ENCODE peak calls at places on chromosomes 16 and 17, in four cellular contexts. X is SK-N-SH, J is GM12878, Z is K562. R is an unnamed sample.

GRCh38 chr16:68481636-68482035 is 33.3 kb upstream of the SMPD3 start:
- DNase-seq in J (no peak), X (no peak), Z (no peak), R (no peak)

GRCh38 chr17:14427914-14428639 is 127.2 kb downstream of the HS3ST3B1 start:
- DNase-seq in J (peak), Z (no peak), X (no peak), R (no peak)

GRCh38 chr17:76132574-76133338 is 8.3 kb downstream of the FOXJ1 start:
- DNase-seq in J (no peak), X (no peak), Z (no peak), R (peak)

GRCh38 chr16:30953111-30953510 is 4.2 kb downstream of the ORAI3 start:
- DNase-seq in Z (no peak), X (no peak), J (no peak), R (no peak)

GRCh38 chr16:4994719-4995434 is 36.7 kb downstream of the SEC14L5 start:
- DNase-seq in J (no peak), Z (no peak), X (no peak), R (no peak)

GRCh38 chr16:75789237-75789636 is 62.9 kb upstream of the CPHXL start:
- DNase-seq in X (peak), J (no peak), Z (peak), R (no peak)

GRCh38 chr16:46648656-46649055 is 27.5 kb upstream of the SHCBP1 start:
- DNase-seq in Z (no peak), X (no peak), J (no peak), R (no peak)

GRCh38 chr16:84752600-84752999 is 52.8 kb downstream of the USP10 start:
- DNase-seq in X (no peak), J (no peak), Z (no peak), R (no peak)

GRCh38 chr17:40722146-40722720 is 18.7 kb upstream of the KRT24 start:
- DNase-seq in X (no peak), Z (no peak), J (no peak), R (no peak)

GRCh38 chr16:87380875-87381274 is 2.7 kb downstream of the FBXO31 start:
- DNase-seq in X (no peak), Z (peak), J (peak), R (no peak)

GRCh38 chr17:18025596-18026407 is 13.2 kb downstream of the ATPAF2 start:
- DNase-seq in J (no peak), Z (no peak), X (no peak), R (no peak)

GRCh38 chr16:13478991-13479390 is 441.0 kb upstream of the ERCC4 start:
- DNase-seq in Z (no peak), X (no peak), J (no peak), R (no peak)

GRCh38 chr16:3149630-3150345 is 15.0 kb downstream of the ZNF213 start:
- DNase-seq in Z (peak), J (no peak), X (peak), R (no peak)

GRCh38 chr17:57084361-57084801 is 665 bp upstream of the AKAP1 start:
- DNase-seq in X (no peak), Z (no peak), J (no peak), R (no peak)

GRCh38 chr16:24741862-24742261 is 12.4 kb downstream of the TNRC6A start:
- DNase-seq in Z (no peak), X (no peak), J (no peak), R (no peak)

GRCh38 chr17:78960945-78961344 is 18.8 kb downstream of the LGALS3BP start:
- DNase-seq in X (no peak), J (no peak), Z (no peak), R (no peak)

GRCh38 chr16:64089697-64090096 is 1032.2 kb downstream of the CDH11 start:
- DNase-seq in J (no peak), X (peak), Z (no peak), R (no peak)

GRCh38 chr16:55641430-55642056 is 14.2 kb upstream of the SLC6A2 start:
- DNase-seq in J (no peak), Z (no peak), X (no peak), R (no peak)

GRCh38 chr16:87582966-87583325 is 19.4 kb upstream of the JPH3 start:
- DNase-seq in J (no peak), X (no peak), Z (no peak), R (no peak)

GRCh38 chr17:36773039-36773438 is 164.2 kb upstream of the LHX1 start:
- DNase-seq in J (no peak), Z (no peak), X (no peak), R (no peak)

GRCh38 chr17:7177210-7177953 is 1.8 kb downstream of the ASGR1 start:
- DNase-seq in Z (peak), J (no peak), X (peak), R (no peak)

GRCh38 chr17:3719265-3719664 is 4.4 kb upstream of the HASPIN start:
- DNase-seq in J (no peak), X (no peak), Z (no peak), R (no peak)

GRCh38 chr17:19320876-19321275 is 41.6 kb downstream of the B9D1 start:
- DNase-seq in Z (no peak), J (no peak), X (no peak), R (no peak)

GRCh38 chr17:17778308-17779014 is 58.3 kb downstream of the SREBF1 start:
- DNase-seq in X (peak), J (no peak), Z (no peak), R (no peak)

GRCh38 chr17:7029659-7030058 is 6.2 kb upstream of the SLC16A13 start:
- DNase-seq in X (no peak), J (no peak), Z (no peak), R (no peak)

GRCh38 chr16:8372141-8372540 is 218.2 kb downstream of the TMEM114 start:
- DNase-seq in J (no peak), X (no peak), Z (peak), R (no peak)

GRCh38 chr16:87963400-87963799 is 12.2 kb downstream of the BANP start:
- DNase-seq in Z (no peak), J (no peak), X (no peak), R (no peak)

GRCh38 chr17:80960797-80961452 is 30.7 kb upstream of the CHMP6 start:
- DNase-seq in X (no peak), Z (no peak), J (no peak), R (no peak)

GRCh38 chr17:57372156-57372555 is 115.8 kb downstream of the MSI2 start:
- DNase-seq in X (no peak), J (no peak), Z (no peak), R (no peak)

GRCh38 chr17:82929011-82929622 is 89.3 kb upstream of the ZNF750 start:
- DNase-seq in J (no peak), X (no peak), Z (no peak), R (no peak)

GRCh38 chr17:73667184-73667959 is 23.1 kb upstream of the SDK2 start:
- DNase-seq in Z (no peak), J (no peak), X (peak), R (no peak)

GRCh38 chr16:65410801-65411200 is 288.9 kb upstream of the CDH11 start:
- DNase-seq in X (no peak), Z (no peak), J (no peak), R (no peak)

GRCh38 chr16:81786321-81786720 is 7.2 kb downstream of the PLCG2 start:
- DNase-seq in Z (no peak), J (no peak), X (no peak), R (no peak)

GRCh38 chr17:61460796-61461585 is 8.8 kb downstream of the TBX4 start:
- DNase-seq in X (no peak), J (no peak), Z (no peak), R (peak)

GRCh38 chr16:80570106-80570478 is 29.3 kb downstream of the DYNLRB2 start:
- DNase-seq in X (no peak), Z (no peak), J (no peak), R (no peak)

GRCh38 chr16:24609740-24610420 is 70.5 kb downstream of the RBBP6 start:
- DNase-seq in J (no peak), X (peak), Z (no peak), R (peak)

GRCh38 chr17:37828313-37829124 is 83.7 kb upstream of the HNF1B start:
- DNase-seq in X (no peak), Z (peak), J (no peak), R (no peak)

DNA sequence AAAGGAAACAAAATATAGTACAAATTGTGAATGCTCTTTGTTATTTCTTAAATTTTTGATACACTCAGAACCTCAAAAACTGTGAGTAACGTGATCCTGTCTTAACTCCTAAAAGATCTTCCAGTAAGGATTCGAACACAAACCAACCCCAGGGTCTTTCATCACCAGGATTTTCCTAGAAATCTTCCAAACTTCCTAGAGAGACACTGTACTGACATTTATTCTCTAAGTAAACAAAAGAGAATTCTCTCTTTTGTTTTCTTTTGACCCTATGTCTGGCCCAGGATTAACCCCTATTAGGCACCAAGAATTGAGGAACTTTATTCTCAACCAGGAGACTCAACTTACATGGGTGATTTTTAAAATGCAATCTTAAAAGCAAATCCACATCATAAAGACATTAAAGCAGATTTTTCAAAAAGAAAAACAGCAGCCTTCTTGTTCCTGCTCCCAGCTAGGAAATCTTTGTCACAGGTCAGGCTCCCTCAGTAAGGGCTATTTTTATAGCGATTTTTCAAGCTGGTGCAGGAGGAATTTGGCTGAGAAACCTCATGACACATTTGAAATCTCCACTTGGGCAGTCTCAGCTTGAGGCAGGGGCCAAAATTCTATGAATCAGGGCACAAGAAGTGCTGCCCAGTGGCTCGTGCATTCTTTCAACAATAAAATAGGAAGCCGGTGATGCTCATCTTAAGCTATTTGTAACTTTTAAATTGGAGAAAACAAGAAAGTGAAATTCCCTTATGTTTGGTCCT is 6.2 kb upstream of the SMG1 start:
- DNase-seq in Z (no peak), X (no peak), J (no peak), R (no peak)
- TF ChIP-seq NRF1 in Z (no peak), X (no peak), J (no peak), R (no peak)

DNA sequence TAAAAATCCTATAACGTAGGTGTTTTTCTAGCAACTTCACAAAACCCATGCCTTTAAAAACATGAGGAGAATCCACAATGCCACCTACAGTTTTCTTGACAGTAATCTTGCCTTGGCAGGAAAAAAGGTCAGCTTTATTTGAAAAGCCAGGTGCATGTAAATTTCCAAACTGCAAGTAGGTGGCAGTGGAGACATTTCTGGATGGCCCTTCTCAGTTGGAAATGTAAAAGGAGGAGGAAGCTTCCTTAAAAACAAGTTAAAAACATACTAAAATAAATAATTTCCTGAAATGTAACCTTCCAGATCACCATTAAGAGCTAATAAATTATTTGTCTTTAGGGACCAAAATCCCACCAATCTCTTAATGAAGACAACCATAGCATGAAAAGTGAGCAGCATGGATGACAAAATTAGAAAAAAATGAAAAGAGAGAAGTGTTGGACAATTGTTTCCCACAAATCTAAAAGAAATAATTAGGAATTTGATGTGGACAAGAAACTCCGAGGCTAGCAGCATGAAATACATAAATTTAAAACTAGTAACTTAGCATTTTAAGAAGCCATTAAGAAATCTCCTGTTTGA is 152.2 kb downstream of the SNX11 start:
- DNase-seq in X (no peak), J (no peak), Z (peak), R (no peak)
- TF ChIP-seq NRF1 in X (no peak), J (no peak), Z (no peak), R (no peak)

GRCh38 chr16:57669476-57670162 is 1.5 kb downstream of the ADGRG3 start:
- DNase-seq in Z (no peak), J (no peak), X (no peak), R (no peak)

GRCh38 chr16:57672416-57672815 is 4.3 kb downstream of the ADGRG3 start:
- DNase-seq in Z (no peak), X (no peak), J (no peak), R (no peak)

GRCh38 chr16:57668630-57669475 is 747 bp downstream of the ADGRG3 start:
- DNase-seq in J (no peak), X (no peak), Z (no peak), R (no peak)

GRCh38 chr16:57668259-57668563 is at the start of gene ADGRG3:
- DNase-seq in X (no peak), Z (no peak), J (no peak), R (no peak)

DNA sequence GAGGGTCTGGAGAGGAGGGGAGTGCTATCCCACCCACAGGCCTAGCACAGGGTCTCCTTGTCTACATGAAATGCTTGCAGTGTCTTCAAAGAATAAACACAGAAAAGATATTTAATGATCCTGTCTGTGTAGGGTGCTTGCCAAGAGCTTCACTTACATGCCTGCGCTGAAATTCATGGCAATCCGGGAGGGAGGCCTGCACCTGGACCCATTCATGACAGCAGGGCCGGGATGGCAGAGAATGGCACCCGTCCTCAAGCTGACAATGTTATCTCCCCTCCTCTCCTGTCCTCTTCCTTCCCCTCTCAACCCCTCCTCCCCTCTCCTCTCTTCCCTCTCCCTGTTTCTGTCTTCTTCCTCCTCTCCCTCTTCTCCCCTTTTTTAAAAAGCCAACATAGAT is 2.1 kb downstream of the ADGRG3 start:
- DNase-seq in X (no peak), Z (no peak), J (no peak), R (no peak)
- TF ChIP-seq NRF1 in X (no peak), Z (no peak), J (no peak), R (no peak)

GRCh38 chr16:861446-861845 is 60.9 kb upstream of the GNG13 start:
- DNase-seq in J (no peak), X (no peak), Z (no peak), R (no peak)

GRCh38 chr16:868386-868755 is 67.8 kb upstream of the GNG13 start:
- DNase-seq in J (no peak), X (no peak), Z (no peak), R (no peak)

GRCh38 chr16:867421-868385 is 67.2 kb upstream of the GNG13 start:
- DNase-seq in Z (no peak), J (no peak), X (no peak), R (no peak)

GRCh38 chr16:866252-866651 is 65.7 kb upstream of the GNG13 start:
- DNase-seq in X (no peak), J (no peak), Z (no peak), R (no peak)

GRCh38 chr16:865026-865425 is 64.5 kb upstream of the GNG13 start:
- DNase-seq in J (no peak), X (no peak), Z (no peak), R (no peak)
- TF ChIP-seq NRF1 in J (no peak), X (no peak), Z (no peak), R (no peak)

DNA sequence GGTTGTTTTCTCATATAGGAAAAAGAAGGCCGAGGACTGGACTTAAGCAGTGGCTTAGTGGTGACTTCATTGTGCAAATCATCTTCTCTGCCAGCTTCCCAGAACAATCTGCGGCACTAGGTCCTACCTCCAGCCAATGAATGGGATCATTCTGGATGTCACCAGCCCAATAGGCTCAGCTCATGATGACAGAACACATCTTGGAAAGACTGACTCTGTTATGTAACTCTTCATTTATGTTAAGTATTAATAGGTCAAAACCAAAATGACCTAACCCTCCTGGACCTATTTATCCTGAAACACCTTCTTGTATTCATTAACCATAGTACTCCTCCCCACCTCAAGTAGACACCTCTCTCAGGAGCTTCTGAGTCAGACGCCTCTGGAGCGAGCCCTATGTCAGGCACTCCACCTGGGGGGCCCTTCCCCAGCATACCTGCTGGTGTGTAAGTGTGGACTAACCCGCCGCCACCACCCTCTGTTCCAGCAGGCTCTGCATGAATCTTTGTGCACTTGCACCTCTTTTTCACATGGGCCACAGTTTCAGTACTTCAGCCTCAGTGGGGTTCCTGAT is 7.2 kb downstream of the ARL2BP start:
- DNase-seq in X (no peak), Z (no peak), J (no peak), R (no peak)
- TF ChIP-seq NRF1 in X (no peak), Z (no peak), J (no peak), R (no peak)

GRCh38 chr17:46009681-46010596 is 10.9 kb downstream of the STH start:
- DNase-seq in J (no peak), X (no peak), Z (no peak), R (no peak)

GRCh38 chr17:46008591-46008990 is 9.5 kb downstream of the STH start:
- DNase-seq in J (no peak), X (no peak), Z (no peak), R (no peak)

GRCh38 chr17:46011711-46012505 is 12.9 kb downstream of the STH start:
- DNase-seq in Z (no peak), J (no peak), X (no peak), R (no peak)

GRCh38 chr17:46012506-46013079 is 13.5 kb downstream of the STH start:
- DNase-seq in X (no peak), J (no peak), Z (no peak), R (no peak)

GRCh38 chr17:46010597-46011186 is 11.6 kb downstream of the STH start:
- DNase-seq in Z (no peak), X (no peak), J (no peak), R (no peak)
- TF ChIP-seq NRF1 in Z (no peak), X (no peak), J (no peak), R (no peak)

R was measured in H1.